ENCODE peak calls at places on chromosomes 6 and 20, in six cellular contexts. J, D, X, K, E and V are unnamed samples.

GRCh38 chr6:10518461-10519216 is 2.5 kb upstream of the GCNT2 start:
- DNase-seq in J (no peak), D (no peak), X (peak), K (no peak), E (peak), V (peak)

GRCh38 chr6:142381845-142382378 is 80.1 kb downstream of the ADGRG6 start:
- DNase-seq in J (no peak), D (no peak), X (no peak), K (no peak), E (peak), V (no peak)

GRCh38 chr20:59576216-59576953 is 28.0 kb upstream of the PHACTR3 start:
- DNase-seq in J (peak), D (no peak), X (no peak), K (peak), E (no peak), V (peak)

GRCh38 chr6:52598824-52599190 is 21.9 kb upstream of the TRAM2 start:
- DNase-seq in J (no peak), D (no peak), X (no peak), K (no peak), E (no peak), V (no peak)

GRCh38 chr6:89433637-89434499 is 916 bp downstream of the ANKRD6 start:
- DNase-seq in J (no peak), D (no peak), X (peak), K (peak), E (no peak), V (peak)

GRCh38 chr20:35226775-35227681 is 538 bp downstream of the MMP24 start:
- DNase-seq in J (peak), D (peak), X (peak), K (peak), E (peak), V (peak)

GRCh38 chr6:13538084-13538483 is 36.3 kb upstream of the SIRT5 start:
- DNase-seq in J (no peak), D (no peak), X (no peak), K (no peak), E (peak), V (peak)

GRCh38 chr20:40637176-40637575 is 51.9 kb downstream of the MAFB start:
- DNase-seq in J (peak), D (no peak), X (no peak), K (no peak), E (no peak), V (no peak)

GRCh38 chr6:26299286-26300042 is 65.5 kb upstream of the BTN3A2 start:
- DNase-seq in J (no peak), D (no peak), X (no peak), K (peak), E (no peak), V (peak)

GRCh38 chr6:126258150-126258549 is 81.8 kb upstream of the CENPW start:
- DNase-seq in J (no peak), D (no peak), X (no peak), K (no peak), E (no peak), V (no peak)

GRCh38 chr6:161168281-161168891 is 105.5 kb downstream of the AGPAT4 start:
- DNase-seq in J (peak), D (peak), X (no peak), K (no peak), E (peak), V (peak)

GRCh38 chr20:63831696-63832686 is 927 bp upstream of the ZBTB46 start:
- DNase-seq in J (peak), D (no peak), X (no peak), K (peak), E (no peak), V (peak)

GRCh38 chr20:38260025-38260377 is 534 bp downstream of the KIAA1755 start:
- DNase-seq in J (no peak), D (no peak), X (no peak), K (no peak), E (no peak), V (no peak)

GRCh38 chr20:38256021-38256420 is 4.5 kb downstream of the KIAA1755 start:
- DNase-seq in J (no peak), D (no peak), X (no peak), K (no peak), E (no peak), V (no peak)

GRCh38 chr20:38255389-38255788 is 5.1 kb downstream of the KIAA1755 start:
- DNase-seq in J (no peak), D (no peak), X (no peak), K (no peak), E (peak), V (no peak)

GRCh38 chr20:38258545-38259223 is 1.9 kb downstream of the KIAA1755 start:
- DNase-seq in J (no peak), D (no peak), X (no peak), K (no peak), E (no peak), V (no peak)

DNA sequence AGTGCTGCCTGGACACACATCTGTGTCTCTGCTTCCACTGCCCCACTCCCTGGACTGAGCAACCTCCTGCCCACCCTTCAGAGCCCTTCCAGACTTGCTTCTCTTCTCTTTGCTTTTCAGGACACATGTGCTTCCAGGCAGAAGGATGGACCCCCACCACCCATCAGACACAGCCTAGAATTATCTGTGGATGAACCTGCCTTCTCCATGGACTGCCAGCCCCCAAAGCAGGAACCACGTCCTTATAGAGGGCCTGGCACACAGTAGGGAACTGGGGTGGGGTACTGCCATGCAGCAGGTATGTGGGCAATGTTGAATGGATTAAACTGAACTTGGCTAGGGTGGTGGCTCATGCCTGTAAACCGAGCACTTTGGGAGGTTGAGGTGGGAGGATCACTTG is 3.6 kb downstream of the KIAA1755 start:
- DNase-seq in J (no peak), D (no peak), X (no peak), K (no peak), E (no peak), V (no peak)
- H2AK5ac ChIP-seq in J (no peak), D (no peak), X (no peak), K (no peak), E (peak), V (no peak)

DNA sequence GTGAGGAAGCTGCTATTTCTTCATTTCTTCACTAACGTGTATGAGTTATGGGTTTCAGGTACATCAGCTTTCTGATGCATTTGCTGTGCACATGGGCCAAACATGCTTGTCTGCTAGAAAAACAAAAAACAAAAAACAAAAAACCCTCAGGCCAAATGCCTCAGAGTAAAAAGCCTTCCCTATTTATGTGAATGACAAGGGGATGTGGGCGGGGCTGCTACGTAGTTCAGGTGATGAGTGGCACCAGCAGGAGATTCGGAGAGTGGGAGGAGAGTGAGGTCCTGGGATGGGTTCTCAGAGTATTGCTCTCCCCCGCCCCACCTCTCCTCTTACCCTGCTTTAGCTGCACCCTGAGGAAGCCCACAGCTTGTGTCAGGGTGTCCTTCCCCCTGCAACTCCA is 596.8 kb upstream of the JAG1 start:
- DNase-seq in J (peak), D (no peak), X (no peak), K (no peak), E (no peak), V (peak)
- H2AK5ac ChIP-seq in J (no peak), D (peak), X (peak), K (no peak), E (peak), V (no peak)

DNA sequence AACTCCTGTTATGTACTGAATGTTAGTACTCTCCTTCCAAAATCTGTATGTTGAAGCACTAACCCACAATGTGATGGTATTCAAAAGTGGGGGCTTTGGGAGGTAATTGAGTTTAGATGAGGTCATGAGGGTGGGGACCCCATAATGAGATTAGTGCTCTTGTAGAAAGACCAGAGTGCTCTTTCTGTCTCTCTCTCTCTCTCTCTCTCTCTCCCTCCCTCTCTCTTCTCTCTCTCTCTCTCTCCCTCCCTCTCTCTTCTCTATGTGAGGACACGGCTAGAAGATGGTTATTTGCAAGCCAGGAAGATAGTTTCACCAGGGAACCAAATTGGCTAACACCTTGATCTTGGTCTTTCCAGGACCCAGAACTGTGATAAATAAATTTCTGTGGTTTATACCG is 107.4 kb downstream of the TBX18 start:
- DNase-seq in J (no peak), D (no peak), X (no peak), K (no peak), E (no peak), V (no peak)
- H2AK5ac ChIP-seq in J (no peak), D (no peak), X (no peak), K (no peak), E (no peak), V (no peak)

GRCh38 chr6:117544725-117545124 is 57.6 kb downstream of the GOPC start:
- DNase-seq in J (no peak), D (no peak), X (no peak), K (no peak), E (no peak), V (no peak)
- H2AK5ac ChIP-seq in J (no peak), D (no peak), X (no peak), K (no peak), E (no peak), V (no peak)

GRCh38 chr20:403582-403957 is 4.5 kb upstream of the RBCK1 start:
- DNase-seq in J (no peak), D (no peak), X (no peak), K (no peak), E (no peak), V (no peak)

GRCh38 chr20:404088-404487 is 4.0 kb upstream of the RBCK1 start:
- DNase-seq in J (no peak), D (no peak), X (no peak), K (no peak), E (no peak), V (no peak)

GRCh38 chr20:401682-402495 is 6.2 kb upstream of the RBCK1 start:
- DNase-seq in J (no peak), D (no peak), X (peak), K (no peak), E (peak), V (peak)

GRCh38 chr20:402496-402885 is 5.6 kb upstream of the RBCK1 start:
- DNase-seq in J (no peak), D (no peak), X (no peak), K (no peak), E (no peak), V (no peak)

GRCh38 chr20:402898-403581 is 5.1 kb upstream of the RBCK1 start:
- DNase-seq in J (no peak), D (no peak), X (no peak), K (no peak), E (no peak), V (no peak)
- H2AK5ac ChIP-seq in J (no peak), D (no peak), X (no peak), K (no peak), E (no peak), V (no peak)

GRCh38 chr6:169177516-169178196 is 76.0 kb downstream of the THBS2 start:
- DNase-seq in J (no peak), D (no peak), X (no peak), K (no peak), E (peak), V (no peak)

GRCh38 chr6:169174516-169175359 is 78.9 kb downstream of the THBS2 start:
- DNase-seq in J (peak), D (no peak), X (peak), K (no peak), E (no peak), V (no peak)

GRCh38 chr6:169173532-169174268 is 79.9 kb downstream of the THBS2 start:
- DNase-seq in J (no peak), D (no peak), X (peak), K (no peak), E (peak), V (no peak)

GRCh38 chr6:169176361-169176991 is 77.2 kb downstream of the THBS2 start:
- DNase-seq in J (no peak), D (no peak), X (no peak), K (no peak), E (no peak), V (no peak)

GRCh38 chr6:169175360-169175887 is 78.2 kb downstream of the THBS2 start:
- DNase-seq in J (peak), D (no peak), X (no peak), K (no peak), E (no peak), V (no peak)
- H2AK5ac ChIP-seq in J (no peak), D (no peak), X (no peak), K (no peak), E (no peak), V (no peak)

DNA sequence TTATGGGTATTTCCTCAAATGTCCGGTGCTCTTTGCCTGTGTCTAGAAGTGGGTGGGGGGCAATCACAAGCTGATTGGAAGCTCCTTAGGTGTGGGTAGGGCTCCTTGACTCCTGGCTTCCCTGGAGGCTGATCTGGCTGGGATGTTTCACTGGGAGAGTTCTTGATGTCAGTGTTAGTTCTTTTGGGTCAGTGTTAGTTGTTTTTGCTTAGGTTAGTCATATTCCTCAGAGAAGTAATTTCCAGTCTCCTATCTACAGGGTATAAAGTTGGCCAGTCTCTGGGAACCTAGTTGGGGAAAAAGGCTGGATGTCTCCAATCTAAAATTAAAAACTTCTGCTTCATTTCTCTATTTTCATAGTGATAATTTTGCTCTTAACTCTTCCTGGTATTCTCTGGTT is 23.6 kb downstream of the CDC5L start:
- DNase-seq in J (no peak), D (no peak), X (no peak), K (no peak), E (peak), V (no peak)
- H2AK5ac ChIP-seq in J (no peak), D (no peak), X (no peak), K (no peak), E (no peak), V (no peak)

GRCh38 chr6:117550618-117551242 is 51.6 kb downstream of the GOPC start:
- DNase-seq in J (no peak), D (no peak), X (no peak), K (no peak), E (no peak), V (no peak)

GRCh38 chr6:117547688-117548621 is 54.4 kb downstream of the GOPC start:
- DNase-seq in J (peak), D (no peak), X (no peak), K (no peak), E (peak), V (no peak)

GRCh38 chr6:117549606-117550005 is 52.7 kb downstream of the GOPC start:
- DNase-seq in J (no peak), D (no peak), X (no peak), K (no peak), E (no peak), V (no peak)

GRCh38 chr6:117550078-117550600 is 52.2 kb downstream of the GOPC start:
- DNase-seq in J (no peak), D (no peak), X (peak), K (no peak), E (no peak), V (no peak)

DNA sequence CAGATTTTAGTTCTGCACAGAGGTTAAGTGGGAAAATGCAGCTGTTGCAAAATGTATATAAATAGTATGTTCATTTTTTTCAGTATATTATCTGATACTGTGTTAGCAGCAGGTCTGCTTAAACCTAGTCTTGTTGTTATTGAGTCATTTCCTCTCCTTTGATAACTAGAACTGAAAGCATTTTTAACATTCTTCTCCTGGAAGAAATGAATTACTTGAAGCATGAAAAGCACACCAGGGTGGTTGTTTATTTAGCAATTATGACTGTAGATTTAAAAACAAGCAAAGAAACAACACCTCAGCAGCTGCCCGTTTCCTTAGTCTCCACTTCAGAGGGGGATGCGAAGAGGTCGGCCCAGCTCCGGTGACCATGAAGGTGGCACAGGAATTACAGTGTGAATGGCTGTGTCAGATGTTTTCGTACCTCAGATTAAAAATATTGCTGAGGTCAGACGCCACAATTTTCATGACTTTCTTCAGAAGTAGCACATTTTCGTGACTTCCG is 53.5 kb downstream of the GOPC start:
- DNase-seq in J (no peak), D (no peak), X (no peak), K (no peak), E (peak), V (peak)
- H2AK5ac ChIP-seq in J (no peak), D (no peak), X (no peak), K (no peak), E (peak), V (no peak)

GRCh38 chr20:38472513-38473352 is at the start of gene RALGAPB:
- DNase-seq in J (peak), D (peak), X (peak), K (peak), E (peak), V (peak)
- H2AK5ac ChIP-seq in J (no peak), D (no peak), X (no peak), K (no peak), E (peak), V (no peak)

DNA sequence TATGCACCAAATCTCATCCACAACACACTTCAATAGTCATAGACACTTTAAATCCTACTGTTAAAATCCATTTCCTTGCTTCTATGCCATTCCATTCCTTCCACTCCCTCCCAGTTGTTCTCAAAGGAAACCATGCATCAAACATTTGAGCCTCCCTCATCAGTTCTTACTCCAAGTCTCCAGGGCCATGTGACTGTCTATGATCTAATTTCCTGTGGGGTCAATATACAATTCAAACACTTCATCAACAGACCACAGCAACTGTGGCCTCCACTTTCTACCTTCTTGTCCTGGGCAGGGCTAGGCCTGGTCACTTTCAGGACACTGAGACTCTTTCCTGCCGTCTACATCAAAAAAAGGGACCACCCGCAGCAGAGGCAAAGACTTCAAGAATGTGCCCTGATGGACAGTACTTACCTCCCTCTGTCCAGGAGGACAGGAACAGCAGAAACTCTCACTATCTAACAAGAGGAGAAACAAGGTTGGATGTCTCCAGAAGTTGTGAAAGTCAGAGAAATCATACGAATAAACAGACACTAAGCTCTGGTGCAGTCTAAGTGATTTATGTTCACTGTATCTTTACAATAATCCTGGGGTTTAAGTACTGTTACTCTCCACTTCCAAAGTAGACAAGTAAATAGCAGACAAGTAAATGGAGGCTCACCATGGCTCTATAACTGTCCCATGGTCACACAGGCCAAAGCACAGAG is 160.2 kb downstream of the QRSL1 start:
- DNase-seq in J (no peak), D (no peak), X (no peak), K (no peak), E (no peak), V (no peak)
- H2AK5ac ChIP-seq in J (no peak), D (no peak), X (no peak), K (no peak), E (no peak), V (no peak)